ENCODE peak calls at places on chromosomes 3 and 15, in four cellular contexts. N is HCT116, I is hepatocyte, D is IMR-90. M is an unnamed sample.
A peak's percentile ranks its signal among the peaks of the same experiment; 100 is the strongest.

GRCh38 chr3:30644615-30645014 is 38.2 kb downstream of the TGFBR2 start:
- DNase-seq in N (no peak), I (no peak), D (peak; percentile 79), M (no peak)

GRCh38 chr15:66226736-66227135 is 26.8 kb downstream of the MEGF11 start:
- DNase-seq in N (no peak), I (no peak), D (no peak), M (no peak)

GRCh38 chr3:126151562-126152302 is 28.7 kb downstream of the ALDH1L1 start:
- DNase-seq in N (no peak), I (peak; percentile 1), D (no peak), M (no peak)

GRCh38 chr15:70112018-70112395 is 14.3 kb upstream of the TLE3 start:
- DNase-seq in N (no peak), I (no peak), D (no peak), M (no peak)

GRCh38 chr15:48913141-48913540 is 35.2 kb downstream of the EID1 start:
- DNase-seq in N (no peak), I (peak; percentile 27), D (no peak), M (no peak)

GRCh38 chr3:195045481-195045880 is 225.5 kb downstream of the XXYLT1 start:
- DNase-seq in N (no peak), I (no peak), D (no peak), M (no peak)

GRCh38 chr3:41688595-41689380 is 273.1 kb downstream of the ULK4 start:
- DNase-seq in N (no peak), I (peak; percentile 44), D (peak; percentile 78), M (no peak)

GRCh38 chr15:64905119-64905831 is 6.4 kb upstream of the ANKDD1A start:
- DNase-seq in N (no peak), I (peak; percentile 86), D (peak; percentile 60), M (peak; percentile 93)

GRCh38 chr3:71031151-71031550 is 552.4 kb downstream of the FOXP1 start:
- DNase-seq in N (no peak), I (no peak), D (no peak), M (no peak)

GRCh38 chr3:170589113-170589512 is 3.2 kb upstream of the SLC7A14 start:
- DNase-seq in N (no peak), I (no peak), D (no peak), M (no peak)

GRCh38 chr15:42059661-42060476 is 34.5 kb downstream of the PLA2G4D start:
- DNase-seq in N (no peak), I (peak; percentile 69), D (peak; percentile 21), M (no peak)

GRCh38 chr15:60325905-60326304 is 71.9 kb downstream of the ANXA2 start:
- DNase-seq in N (no peak), I (no peak), D (no peak), M (no peak)

GRCh38 chr3:12659316-12660015 is 4.5 kb downstream of the RAF1 start:
- DNase-seq in N (no peak), I (no peak), D (no peak), M (no peak)

GRCh38 chr3:12661926-12662592 is 1.9 kb downstream of the RAF1 start:
- DNase-seq in N (no peak), I (no peak), D (no peak), M (no peak)

GRCh38 chr3:12658593-12659058 is 5.3 kb downstream of the RAF1 start:
- DNase-seq in N (no peak), I (no peak), D (peak; percentile 80), M (no peak)

GRCh38 chr3:12662593-12663310 is 1.2 kb downstream of the RAF1 start:
- DNase-seq in N (no peak), I (peak; percentile 59), D (peak; percentile 55), M (no peak)

GRCh38 chr3:12660196-12660595 is 3.7 kb downstream of the RAF1 start:
- DNase-seq in N (no peak), I (no peak), D (no peak), M (no peak)
- H3K4me1 ChIP-seq in N (peaks cover 37% of the 10 kb centered on the region), I (peaks cover 32% of the 10 kb centered on the region), D (peaks cover 16% of the 10 kb centered on the region), M (no peaks in the 10 kb centered on the region)

GRCh38 chr15:52496776-52497470 is 31.8 kb downstream of the MYO5A start:
- DNase-seq in N (peak; percentile 49), I (no peak), D (peak; percentile 87), M (no peak)
- H3K27ac ChIP-seq in N (peak overlapping the region; percentile 31), I (no peak overlapping the region), D (no peak overlapping the region), M (no peak overlapping the region)

GRCh38 chr3:132713977-132714727 is 8.1 kb downstream of the NPHP3 start:
- DNase-seq in N (no peak), I (no peak), D (no peak), M (no peak)

GRCh38 chr3:132721479-132722164 is 587 bp downstream of the NPHP3 start:
- DNase-seq in N (no peak), I (peak; percentile 79), D (peak; percentile 67), M (no peak)

GRCh38 chr3:132716372-132716771 is 5.8 kb downstream of the NPHP3 start:
- DNase-seq in N (no peak), I (no peak), D (no peak), M (no peak)
- H3K4me1 ChIP-seq in N (peaks cover 2% of the 10 kb centered on the region), I (peaks cover 16% of the 10 kb centered on the region), D (peaks cover 4% of the 10 kb centered on the region), M (no peaks in the 10 kb centered on the region)

DNA sequence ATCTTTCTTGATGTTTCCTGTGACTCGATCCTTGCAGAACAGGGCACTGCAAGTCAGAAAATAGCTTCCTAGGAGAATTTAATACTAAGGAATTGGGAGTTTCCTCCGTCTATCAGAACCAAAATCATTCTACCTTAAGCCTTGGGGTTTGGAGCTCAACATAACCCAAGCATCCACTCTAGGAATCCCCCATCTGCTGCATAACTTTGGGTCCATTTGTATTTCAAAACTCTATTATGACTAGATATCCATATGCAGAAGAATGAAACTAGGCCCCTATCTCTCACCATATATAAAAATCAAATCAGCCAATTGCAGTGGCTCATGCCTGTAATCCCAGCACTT is 61.7 kb upstream of the AKAP13 start:
- DNase-seq in N (no peak), I (no peak), D (no peak), M (no peak)
- H3K27ac ChIP-seq in N (no peak overlapping the region), I (peak overlapping the region; percentile 35), D (peak overlapping the region; percentile 18), M (no peak overlapping the region)

GRCh38 chr3:10392906-10393461 is 72.1 kb upstream of the SEC13 start:
- DNase-seq in N (no peak), I (no peak), D (no peak), M (no peak)
- H3K4me1 ChIP-seq in N (no peaks in the 10 kb centered on the region), I (no peaks in the 10 kb centered on the region), D (no peaks in the 10 kb centered on the region), M (no peaks in the 10 kb centered on the region)

DNA sequence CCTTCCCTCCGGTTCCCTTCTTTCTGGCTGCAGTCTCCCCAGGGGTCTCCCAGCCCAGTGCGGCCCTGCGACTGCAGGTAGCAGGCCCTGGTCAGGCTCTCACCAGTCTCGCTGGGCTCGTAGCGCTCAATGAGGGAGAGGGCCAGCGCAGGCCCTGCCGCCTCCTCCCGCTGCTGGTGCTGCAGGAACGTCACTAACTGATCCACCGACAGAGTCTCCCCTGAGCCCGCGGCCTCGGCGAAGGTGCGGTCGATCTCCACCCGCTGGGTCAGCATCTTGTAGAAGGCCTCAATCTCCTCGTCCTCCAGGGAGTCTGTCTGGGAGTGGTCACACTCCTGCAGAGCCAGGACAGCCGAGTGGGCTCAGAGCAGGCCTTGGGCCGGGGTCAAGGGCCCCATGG is 18.3 kb downstream of the PLCD1 start:
- DNase-seq in N (no peak), I (no peak), D (no peak), M (no peak)
- H3K27ac ChIP-seq in N (no peak overlapping the region), I (no peak overlapping the region), D (no peak overlapping the region), M (no peak overlapping the region)